ENCODE peak calls at places on chromosomes 1 and 21, in six cellular contexts. One of them, this sample, is unnamed.

GRCh38 chr1:981955-982558 is at the start of gene PERM1:
- DNase-seq in NB4: no peak
- DNase-seq in GM12891: no peak
- DNase-seq in tibial nerve: no peak
- DNase-seq in epithelial cell of esophagus: no peak
- DNase-seq in NCI-H2081: no peak
- DNase-seq in this sample: no peak

GRCh38 chr1:176469450-176469985 is 6.5 kb downstream of the PAPPA2 start:
- DNase-seq in NB4: no peak
- DNase-seq in GM12891: no peak
- DNase-seq in tibial nerve: no peak
- DNase-seq in epithelial cell of esophagus: no peak
- DNase-seq in NCI-H2081: no peak
- DNase-seq in this sample: no peak

GRCh38 chr1:31663622-31664452 is 19.2 kb upstream of the PEF1 start:
- DNase-seq in NB4: peak
- DNase-seq in GM12891: peak
- DNase-seq in tibial nerve: peak
- DNase-seq in epithelial cell of esophagus: peak
- DNase-seq in NCI-H2081: peak
- DNase-seq in this sample: no peak

GRCh38 chr1:245742891-245743290 is 588.1 kb downstream of the KIF26B start:
- DNase-seq in NB4: no peak
- DNase-seq in GM12891: no peak
- DNase-seq in tibial nerve: no peak
- DNase-seq in epithelial cell of esophagus: no peak
- DNase-seq in NCI-H2081: no peak
- DNase-seq in this sample: no peak

GRCh38 chr1:193285626-193286025 is 99.2 kb upstream of the B3GALT2 start:
- DNase-seq in NB4: no peak
- DNase-seq in GM12891: no peak
- DNase-seq in tibial nerve: no peak
- DNase-seq in epithelial cell of esophagus: no peak
- DNase-seq in NCI-H2081: no peak
- DNase-seq in this sample: no peak

GRCh38 chr1:160006312-160006940 is 25.4 kb downstream of the PIGM start:
- DNase-seq in NB4: peak
- DNase-seq in GM12891: peak
- DNase-seq in tibial nerve: peak
- DNase-seq in epithelial cell of esophagus: peak
- DNase-seq in NCI-H2081: peak
- DNase-seq in this sample: peak

GRCh38 chr1:59393211-59394180 is 96.6 kb downstream of the FGGY start:
- DNase-seq in NB4: no peak
- DNase-seq in GM12891: no peak
- DNase-seq in tibial nerve: peak
- DNase-seq in epithelial cell of esophagus: peak
- DNase-seq in NCI-H2081: peak
- DNase-seq in this sample: no peak

GRCh38 chr1:63516629-63517028 is 6.4 kb downstream of the ITGB3BP start:
- DNase-seq in NB4: no peak
- DNase-seq in GM12891: no peak
- DNase-seq in tibial nerve: no peak
- DNase-seq in epithelial cell of esophagus: no peak
- DNase-seq in NCI-H2081: no peak
- DNase-seq in this sample: no peak

GRCh38 chr1:211345719-211346118 is 19.1 kb downstream of the TRAF5 start:
- DNase-seq in NB4: no peak
- DNase-seq in GM12891: no peak
- DNase-seq in tibial nerve: no peak
- DNase-seq in epithelial cell of esophagus: no peak
- DNase-seq in NCI-H2081: peak
- DNase-seq in this sample: no peak

GRCh38 chr1:117215733-117216462 is 5.2 kb upstream of the VTCN1 start:
- DNase-seq in NB4: no peak
- DNase-seq in GM12891: no peak
- DNase-seq in tibial nerve: no peak
- DNase-seq in epithelial cell of esophagus: no peak
- DNase-seq in NCI-H2081: no peak
- DNase-seq in this sample: no peak

GRCh38 chr1:203306970-203307541 is 1.7 kb downstream of the BTG2 start:
- DNase-seq in NB4: no peak
- DNase-seq in GM12891: no peak
- DNase-seq in tibial nerve: no peak
- DNase-seq in epithelial cell of esophagus: no peak
- DNase-seq in NCI-H2081: no peak
- DNase-seq in this sample: no peak

GRCh38 chr1:231776006-231776707 is 149.6 kb downstream of the DISC1 start:
- DNase-seq in NB4: no peak
- DNase-seq in GM12891: no peak
- DNase-seq in tibial nerve: no peak
- DNase-seq in epithelial cell of esophagus: no peak
- DNase-seq in NCI-H2081: no peak
- DNase-seq in this sample: no peak

GRCh38 chr1:173295391-173295790 is 88.3 kb upstream of the TNFSF4 start:
- DNase-seq in NB4: no peak
- DNase-seq in GM12891: no peak
- DNase-seq in tibial nerve: no peak
- DNase-seq in epithelial cell of esophagus: no peak
- DNase-seq in NCI-H2081: no peak
- DNase-seq in this sample: no peak

GRCh38 chr1:9436258-9436657 is 103.0 kb upstream of the SLC25A33 start:
- DNase-seq in NB4: no peak
- DNase-seq in GM12891: no peak
- DNase-seq in tibial nerve: no peak
- DNase-seq in epithelial cell of esophagus: no peak
- DNase-seq in NCI-H2081: no peak
- DNase-seq in this sample: no peak

GRCh38 chr1:1358433-1359201 is at the start of gene MXRA8:
- DNase-seq in NB4: no peak
- DNase-seq in GM12891: no peak
- DNase-seq in tibial nerve: peak
- DNase-seq in epithelial cell of esophagus: no peak
- DNase-seq in NCI-H2081: no peak
- DNase-seq in this sample: no peak

GRCh38 chr21:33801424-33802405 is 113.9 kb downstream of the ATP5PO start:
- DNase-seq in NB4: peak
- DNase-seq in GM12891: no peak
- DNase-seq in tibial nerve: no peak
- DNase-seq in epithelial cell of esophagus: peak
- DNase-seq in NCI-H2081: peak
- DNase-seq in this sample: no peak

GRCh38 chr21:42058631-42059111 is 12.4 kb upstream of the UMODL1 start:
- DNase-seq in NB4: no peak
- DNase-seq in GM12891: no peak
- DNase-seq in tibial nerve: no peak
- DNase-seq in epithelial cell of esophagus: no peak
- DNase-seq in NCI-H2081: no peak
- DNase-seq in this sample: no peak

GRCh38 chr21:46096997-46097825 is 701 bp upstream of the COL6A2 start:
- DNase-seq in NB4: no peak
- DNase-seq in GM12891: no peak
- DNase-seq in tibial nerve: no peak
- DNase-seq in epithelial cell of esophagus: no peak
- DNase-seq in NCI-H2081: no peak
- DNase-seq in this sample: no peak

GRCh38 chr1:201022824-201023516 is 544 bp downstream of the KIF21B start:
- DNase-seq in NB4: peak
- DNase-seq in GM12891: no peak
- DNase-seq in tibial nerve: no peak
- DNase-seq in epithelial cell of esophagus: no peak
- DNase-seq in NCI-H2081: peak
- DNase-seq in this sample: no peak

GRCh38 chr1:22044690-22045420 is 7.7 kb upstream of the CDC42 start:
- DNase-seq in NB4: no peak
- DNase-seq in GM12891: no peak
- DNase-seq in tibial nerve: no peak
- DNase-seq in epithelial cell of esophagus: peak
- DNase-seq in NCI-H2081: no peak
- DNase-seq in this sample: no peak

GRCh38 chr21:43590220-43590619 is 69.1 kb downstream of the HSF2BP start:
- DNase-seq in NB4: no peak
- DNase-seq in GM12891: no peak
- DNase-seq in tibial nerve: no peak
- DNase-seq in epithelial cell of esophagus: peak
- DNase-seq in NCI-H2081: no peak
- DNase-seq in this sample: no peak

GRCh38 chr1:31736675-31737074 is 27.5 kb downstream of the ADGRB2 start:
- DNase-seq in NB4: no peak
- DNase-seq in GM12891: no peak
- DNase-seq in tibial nerve: no peak
- DNase-seq in epithelial cell of esophagus: peak
- DNase-seq in NCI-H2081: no peak
- DNase-seq in this sample: no peak

GRCh38 chr1:183318433-183318832 is 99.7 kb downstream of the NMNAT2 start:
- DNase-seq in NB4: peak
- DNase-seq in GM12891: no peak
- DNase-seq in tibial nerve: peak
- DNase-seq in epithelial cell of esophagus: peak
- DNase-seq in NCI-H2081: no peak
- DNase-seq in this sample: peak

GRCh38 chr1:67830226-67830625 is 3.0 kb downstream of the GNG12 start:
- DNase-seq in NB4: no peak
- DNase-seq in GM12891: no peak
- DNase-seq in tibial nerve: no peak
- DNase-seq in epithelial cell of esophagus: peak
- DNase-seq in NCI-H2081: no peak
- DNase-seq in this sample: no peak

GRCh38 chr1:165697491-165697880 is 876 bp downstream of the ALDH9A1 start:
- DNase-seq in NB4: no peak
- DNase-seq in GM12891: no peak
- DNase-seq in tibial nerve: no peak
- DNase-seq in epithelial cell of esophagus: peak
- DNase-seq in NCI-H2081: no peak
- DNase-seq in this sample: no peak

GRCh38 chr1:93219443-93219842 is 38.9 kb downstream of the CCDC18 start:
- DNase-seq in NB4: peak
- DNase-seq in GM12891: no peak
- DNase-seq in tibial nerve: no peak
- DNase-seq in epithelial cell of esophagus: no peak
- DNase-seq in NCI-H2081: no peak
- DNase-seq in this sample: no peak

GRCh38 chr1:81950037-81950436 is 149.3 kb downstream of the ADGRL2 start:
- DNase-seq in NB4: no peak
- DNase-seq in GM12891: no peak
- DNase-seq in tibial nerve: no peak
- DNase-seq in epithelial cell of esophagus: no peak
- DNase-seq in NCI-H2081: no peak
- DNase-seq in this sample: no peak

GRCh38 chr1:108962681-108963051 is 618 bp downstream of the CLCC1 start:
- DNase-seq in NB4: peak
- DNase-seq in GM12891: no peak
- DNase-seq in tibial nerve: peak
- DNase-seq in epithelial cell of esophagus: peak
- DNase-seq in NCI-H2081: peak
- DNase-seq in this sample: no peak

GRCh38 chr1:57272150-57272549 is 151.7 kb downstream of the DAB1 start:
- DNase-seq in NB4: no peak
- DNase-seq in GM12891: no peak
- DNase-seq in tibial nerve: no peak
- DNase-seq in epithelial cell of esophagus: no peak
- DNase-seq in NCI-H2081: no peak
- DNase-seq in this sample: no peak

GRCh38 chr1:167916766-167917511 is 3.0 kb upstream of the ADCY10 start:
- DNase-seq in NB4: no peak
- DNase-seq in GM12891: no peak
- DNase-seq in tibial nerve: no peak
- DNase-seq in epithelial cell of esophagus: no peak
- DNase-seq in NCI-H2081: no peak
- DNase-seq in this sample: no peak

GRCh38 chr1:160548960-160549664 is 26.1 kb upstream of the SLAMF6 start:
- DNase-seq in NB4: no peak
- DNase-seq in GM12891: no peak
- DNase-seq in tibial nerve: no peak
- DNase-seq in epithelial cell of esophagus: no peak
- DNase-seq in NCI-H2081: peak
- DNase-seq in this sample: peak

GRCh38 chr1:213414346-213414745 is 363.3 kb downstream of the RPS6KC1 start:
- DNase-seq in NB4: no peak
- DNase-seq in GM12891: no peak
- DNase-seq in tibial nerve: no peak
- DNase-seq in epithelial cell of esophagus: no peak
- DNase-seq in NCI-H2081: no peak
- DNase-seq in this sample: no peak

GRCh38 chr1:95118019-95118499 is 904 bp downstream of the TLCD4 start:
- DNase-seq in NB4: peak
- DNase-seq in GM12891: no peak
- DNase-seq in tibial nerve: no peak
- DNase-seq in epithelial cell of esophagus: peak
- DNase-seq in NCI-H2081: no peak
- DNase-seq in this sample: no peak

GRCh38 chr21:44583800-44584147 is 3.4 kb upstream of the KRTAP10-5 start:
- DNase-seq in NB4: no peak
- DNase-seq in GM12891: no peak
- DNase-seq in tibial nerve: no peak
- DNase-seq in epithelial cell of esophagus: no peak
- DNase-seq in NCI-H2081: peak
- DNase-seq in this sample: no peak

GRCh38 chr1:153245466-153245865 is 14.0 kb upstream of the LORICRIN start:
- DNase-seq in NB4: no peak
- DNase-seq in GM12891: no peak
- DNase-seq in tibial nerve: no peak
- DNase-seq in epithelial cell of esophagus: no peak
- DNase-seq in NCI-H2081: no peak
- DNase-seq in this sample: no peak

GRCh38 chr1:35929730-35930592 is 944 bp upstream of the AGO3 start:
- DNase-seq in NB4: peak
- DNase-seq in GM12891: no peak
- DNase-seq in tibial nerve: peak
- DNase-seq in epithelial cell of esophagus: peak
- DNase-seq in NCI-H2081: peak
- DNase-seq in this sample: no peak

GRCh38 chr1:26122988-26123973 is 11.7 kb downstream of the PDIK1L start:
- DNase-seq in NB4: peak
- DNase-seq in GM12891: no peak
- DNase-seq in tibial nerve: no peak
- DNase-seq in epithelial cell of esophagus: peak
- DNase-seq in NCI-H2081: no peak
- DNase-seq in this sample: no peak